ENCODE peak calls at places on chromosomes 12 and 14, in seven cellular contexts. D is K562, U is HepG2, N is H1, K is HCT116, L is SK-N-SH, E is GM12878. Z is an unnamed sample.

GRCh38 chr12:107536613-107537012 is 149.0 kb upstream of the PWP1 start:
- DNase-seq in D (no peak), U (no peak), N (no peak), K (no peak), L (no peak), E (no peak), Z (no peak)

GRCh38 chr14:90545431-90545830 is 148.6 kb downstream of the CALM1 start:
- DNase-seq in D (no peak), U (no peak), N (no peak), K (no peak), L (no peak), E (no peak), Z (no peak)

GRCh38 chr12:127280393-127281275 is 986.3 kb upstream of the TMEM132C start:
- DNase-seq in D (peak), U (peak), N (peak), K (peak), L (peak), E (no peak), Z (no peak)

GRCh38 chr12:15613981-15614380 is 175.2 kb downstream of the EPS8 start:
- DNase-seq in D (no peak), U (no peak), N (no peak), K (no peak), L (no peak), E (no peak), Z (no peak)

GRCh38 chr14:90781344-90781761 is 34.9 kb downstream of the TTC7B start:
- DNase-seq in D (no peak), U (no peak), N (no peak), K (no peak), L (no peak), E (no peak), Z (no peak)

GRCh38 chr14:72615511-72616121 is 278.3 kb downstream of the DPF3 start:
- DNase-seq in D (no peak), U (no peak), N (no peak), K (no peak), L (no peak), E (no peak), Z (no peak)

GRCh38 chr14:32430326-32430725 is 101.2 kb downstream of the AKAP6 start:
- DNase-seq in D (no peak), U (no peak), N (no peak), K (no peak), L (no peak), E (no peak), Z (no peak)

GRCh38 chr12:107826276-107826675 is 51.8 kb downstream of the ASCL4 start:
- DNase-seq in D (no peak), U (no peak), N (no peak), K (no peak), L (no peak), E (no peak), Z (no peak)

GRCh38 chr12:60093428-60093827 is 497.6 kb downstream of the SLC16A7 start:
- DNase-seq in D (no peak), U (no peak), N (no peak), K (no peak), L (no peak), E (no peak), Z (no peak)

GRCh38 chr14:86654558-86655184 is 1124.7 kb downstream of the FLRT2 start:
- DNase-seq in D (peak), U (peak), N (no peak), K (peak), L (peak), E (no peak), Z (peak)

GRCh38 chr14:68376067-68376810 is 416.6 kb downstream of the ZFP36L1 start:
- DNase-seq in D (no peak), U (no peak), N (no peak), K (no peak), L (no peak), E (no peak), Z (no peak)

GRCh38 chr14:92473261-92473946 is 40.2 kb upstream of the RIN3 start:
- DNase-seq in D (no peak), U (peak), N (no peak), K (no peak), L (no peak), E (no peak), Z (no peak)

GRCh38 chr14:70755655-70756054 is 53.7 kb downstream of the MAP3K9 start:
- DNase-seq in D (no peak), U (no peak), N (no peak), K (no peak), L (no peak), E (no peak), Z (no peak)

GRCh38 chr14:93369393-93370266 is 22.6 kb downstream of the COX8C start:
- DNase-seq in D (no peak), U (no peak), N (no peak), K (no peak), L (no peak), E (peak), Z (no peak)

GRCh38 chr12:16218934-16219718 is 58.4 kb downstream of the SLC15A5 start:
- DNase-seq in D (no peak), U (peak), N (no peak), K (no peak), L (no peak), E (no peak), Z (no peak)

GRCh38 chr14:101972126-101972785 is 7.9 kb downstream of the DYNC1H1 start:
- DNase-seq in D (peak), U (peak), N (no peak), K (peak), L (peak), E (no peak), Z (peak)

GRCh38 chr12:121513464-121514183 is 67.2 kb downstream of the KDM2B start:
- DNase-seq in D (peak), U (peak), N (peak), K (peak), L (peak), E (no peak), Z (peak)

GRCh38 chr12:44431647-44432352 is 444.3 kb downstream of the NELL2 start:
- DNase-seq in D (no peak), U (no peak), N (no peak), K (no peak), L (no peak), E (peak), Z (no peak)

GRCh38 chr12:117985182-117985581 is 16.4 kb upstream of the KSR2 start:
- DNase-seq in D (no peak), U (no peak), N (no peak), K (peak), L (no peak), E (no peak), Z (no peak)

GRCh38 chr12:21073822-21074460 is 57.1 kb upstream of the SLCO1B1 start:
- DNase-seq in D (no peak), U (no peak), N (peak), K (peak), L (no peak), E (no peak), Z (no peak)

GRCh38 chr12:7015555-7016370 is 2.5 kb downstream of the LPCAT3 start:
- DNase-seq in D (no peak), U (no peak), N (no peak), K (no peak), L (no peak), E (no peak), Z (no peak)

GRCh38 chr14:54625158-54625557 is 58.2 kb downstream of the SAMD4A start:
- DNase-seq in D (no peak), U (no peak), N (no peak), K (no peak), L (no peak), E (no peak), Z (peak)

GRCh38 chr14:58882577-58883018 is 244.8 kb downstream of the DACT1 start:
- DNase-seq in D (no peak), U (no peak), N (no peak), K (no peak), L (no peak), E (no peak), Z (no peak)

GRCh38 chr12:54357802-54358619 is 6.3 kb downstream of the GPR84 start:
- DNase-seq in D (peak), U (no peak), N (no peak), K (no peak), L (no peak), E (peak), Z (peak)

GRCh38 chr12:100460702-100461101 is 13.0 kb upstream of the NR1H4 start:
- DNase-seq in D (no peak), U (no peak), N (no peak), K (no peak), L (no peak), E (no peak), Z (no peak)

GRCh38 chr14:86357866-86358265 is 827.9 kb downstream of the FLRT2 start:
- DNase-seq in D (no peak), U (no peak), N (no peak), K (no peak), L (no peak), E (no peak), Z (no peak)

GRCh38 chr12:17588968-17589367 is 501.0 kb downstream of the RERGL start:
- DNase-seq in D (no peak), U (peak), N (peak), K (peak), L (peak), E (no peak), Z (peak)
- TF ChIP-seq JUND in D (no peak), U (no peak), N (no peak), K (no peak), L (no peak), E (no peak), Z (no peak)

DNA sequence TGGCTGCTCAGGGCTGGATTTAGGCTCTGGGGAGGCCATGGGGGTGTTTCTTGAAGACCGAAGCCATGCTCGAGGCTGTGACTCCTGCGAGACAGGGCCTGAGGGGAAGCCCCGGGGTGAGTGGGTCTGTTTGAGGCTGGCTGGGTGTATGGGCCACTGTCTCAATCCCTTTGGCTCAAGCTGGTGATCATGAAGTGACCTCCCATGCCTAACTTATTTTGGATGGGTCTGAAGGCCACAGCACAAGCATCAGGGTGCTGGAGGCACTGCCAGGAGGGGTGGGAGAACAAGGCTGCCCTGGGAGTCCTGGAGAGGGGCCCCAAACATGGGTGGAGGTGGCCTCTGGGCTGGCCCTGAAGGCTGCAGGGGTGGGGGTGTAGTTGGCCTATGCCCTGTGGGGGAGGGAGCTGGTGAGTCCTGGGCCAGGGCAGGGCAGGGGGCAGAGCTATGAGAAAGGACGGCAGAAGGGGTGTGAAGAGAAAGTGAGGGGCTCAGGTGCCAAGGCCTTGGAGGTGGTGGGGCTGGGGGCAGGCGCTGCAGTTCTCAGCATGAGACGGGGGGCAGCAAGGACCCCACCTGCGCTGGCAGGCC is 100.9 kb downstream of the KIF26A start:
- DNase-seq in D (no peak), U (no peak), N (no peak), K (no peak), L (no peak), E (no peak), Z (no peak)
- TF ChIP-seq JUND in D (no peak), U (no peak), N (no peak), K (no peak), L (no peak), E (no peak), Z (no peak)

DNA sequence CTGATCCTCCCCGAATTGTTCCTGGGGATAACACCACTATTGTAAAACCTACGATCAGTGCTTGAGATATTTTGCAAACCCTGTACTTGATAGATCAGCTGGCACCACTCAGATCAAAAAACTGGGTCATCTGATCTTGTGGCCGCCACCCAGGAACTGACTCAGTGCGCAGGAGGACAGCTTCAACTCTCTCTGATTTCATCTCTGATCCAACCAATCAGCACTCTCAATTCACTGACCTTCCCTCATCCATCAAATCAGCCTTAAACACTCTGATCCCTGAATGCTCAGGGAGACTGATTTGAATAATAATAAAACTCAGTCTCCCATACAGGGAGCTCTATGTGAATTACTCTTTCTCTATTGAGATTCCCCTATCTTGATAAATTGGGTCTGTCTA is 4.2 kb upstream of the XPOT start:
- DNase-seq in D (no peak), U (no peak), N (no peak), K (no peak), L (no peak), E (no peak), Z (no peak)
- TF ChIP-seq JUND in D (peak), U (no peak), N (no peak), K (no peak), L (peak), E (no peak), Z (no peak)

GRCh38 chr12:124685689-124685993 is 118.2 kb upstream of the NCOR2 start:
- DNase-seq in D (no peak), U (no peak), N (no peak), K (no peak), L (no peak), E (no peak), Z (no peak)
- TF ChIP-seq JUND in D (no peak), U (no peak), N (no peak), K (no peak), L (no peak), E (no peak), Z (no peak)

GRCh38 chr14:65321370-65321875 is 91.1 kb upstream of the FUT8 start:
- DNase-seq in D (no peak), U (no peak), N (no peak), K (no peak), L (no peak), E (peak), Z (no peak)

GRCh38 chr14:65320661-65321308 is 91.7 kb upstream of the FUT8 start:
- DNase-seq in D (no peak), U (no peak), N (no peak), K (no peak), L (no peak), E (no peak), Z (no peak)

GRCh38 chr14:65318636-65319506 is 93.7 kb upstream of the FUT8 start:
- DNase-seq in D (no peak), U (no peak), N (no peak), K (no peak), L (no peak), E (peak), Z (no peak)
- TF ChIP-seq JUND in D (no peak), U (no peak), N (no peak), K (no peak), L (no peak), E (no peak), Z (no peak)

GRCh38 chr12:123914726-123915345 is 57.8 kb downstream of the CCDC92 start:
- DNase-seq in D (no peak), U (no peak), N (no peak), K (no peak), L (no peak), E (no peak), Z (no peak)

GRCh38 chr12:123923038-123923437 is 49.6 kb downstream of the CCDC92 start:
- DNase-seq in D (no peak), U (no peak), N (no peak), K (no peak), L (no peak), E (no peak), Z (no peak)

GRCh38 chr12:123916729-123917128 is 55.9 kb downstream of the CCDC92 start:
- DNase-seq in D (no peak), U (no peak), N (no peak), K (no peak), L (no peak), E (no peak), Z (no peak)

GRCh38 chr12:123912415-123913385 is 59.9 kb downstream of the CCDC92 start:
- DNase-seq in D (no peak), U (peak), N (no peak), K (no peak), L (peak), E (no peak), Z (no peak)

GRCh38 chr12:123917337-123917850 is 55.2 kb downstream of the CCDC92 start:
- DNase-seq in D (no peak), U (no peak), N (no peak), K (no peak), L (no peak), E (no peak), Z (no peak)
- TF ChIP-seq JUND in D (no peak), U (no peak), N (no peak), K (no peak), L (no peak), E (no peak), Z (no peak)

Z was measured in T47D.